ENCODE peak calls at places on chromosomes 3 and 15, in seven cellular contexts. N is Panc1, B is neural progenitor cell, R is heart left ventricle, I is mammary epithelial cell, A is astrocyte, Z is tibial artery. J is an unnamed sample. For H3K27me3, the result is how much of the 10 kb centered on the place peaks cover.

GRCh38 chr3:13352621-13353131 is 67.4 kb downstream of the NUP210 start:
- DNase-seq in N (no peak), B (no peak), R (no peak), I (peak), A (peak), Z (no peak), J (no peak)

GRCh38 chr3:46613313-46614005 is 1.1 kb downstream of the FAM240A start:
- DNase-seq in N (no peak), B (no peak), R (no peak), I (no peak), A (no peak), Z (no peak), J (no peak)

GRCh38 chr3:71652786-71653419 is 69.4 kb upstream of the FOXP1 start:
- DNase-seq in N (no peak), B (peak), R (no peak), I (peak), A (peak), Z (peak), J (no peak)

GRCh38 chr3:190494907-190495306 is 19.0 kb upstream of the IL1RAP start:
- DNase-seq in N (no peak), B (no peak), R (no peak), I (no peak), A (no peak), Z (no peak), J (no peak)

GRCh38 chr3:108838411-108838810 is 15.8 kb downstream of the TRAT1 start:
- DNase-seq in N (no peak), B (no peak), R (no peak), I (no peak), A (no peak), Z (no peak), J (no peak)

GRCh38 chr15:31221936-31222515 is 104.6 kb upstream of the KLF13 start:
- DNase-seq in N (no peak), B (no peak), R (no peak), I (no peak), A (no peak), Z (no peak), J (no peak)

GRCh38 chr3:99929409-99930139 is 111.9 kb downstream of the CMSS1 start:
- DNase-seq in N (no peak), B (no peak), R (no peak), I (peak), A (peak), Z (peak), J (peak)

GRCh38 chr15:85496146-85496545 is 115.7 kb downstream of the AKAP13 start:
- DNase-seq in N (no peak), B (no peak), R (no peak), I (no peak), A (no peak), Z (no peak), J (no peak)

GRCh38 chr3:73933585-73933984 is 308.8 kb upstream of the PDZRN3 start:
- DNase-seq in N (no peak), B (no peak), R (no peak), I (no peak), A (no peak), Z (no peak), J (no peak)

GRCh38 chr15:74133071-74133702 is 2.8 kb downstream of the ISLR2 start:
- DNase-seq in N (no peak), B (peak), R (no peak), I (no peak), A (no peak), Z (no peak), J (no peak)

GRCh38 chr3:133426721-133427120 is 26.9 kb downstream of the BFSP2 start:
- DNase-seq in N (no peak), B (no peak), R (no peak), I (peak), A (peak), Z (no peak), J (no peak)

GRCh38 chr3:34131091-34131490 is 332.7 kb downstream of the PDCD6IP start:
- DNase-seq in N (no peak), B (no peak), R (no peak), I (no peak), A (no peak), Z (no peak), J (no peak)

GRCh38 chr3:134260984-134261383 is 10.3 kb upstream of the RYK start:
- DNase-seq in N (no peak), B (no peak), R (no peak), I (no peak), A (no peak), Z (no peak), J (no peak)

GRCh38 chr15:76973362-76973743 is 21.6 kb upstream of the PSTPIP1 start:
- DNase-seq in N (peak), B (peak), R (peak), I (no peak), A (no peak), Z (no peak), J (peak)

GRCh38 chr3:71702131-71703024 is 22.8 kb downstream of the EIF4E3 start:
- DNase-seq in N (no peak), B (no peak), R (no peak), I (no peak), A (no peak), Z (no peak), J (no peak)

GRCh38 chr3:184172681-184173373 is 1.8 kb upstream of the AP2M1 start:
- DNase-seq in N (no peak), B (no peak), R (no peak), I (no peak), A (peak), Z (no peak), J (no peak)

GRCh38 chr3:155158361-155159037 is 78.4 kb downstream of the MME start:
- DNase-seq in N (no peak), B (no peak), R (no peak), I (no peak), A (no peak), Z (no peak), J (no peak)

GRCh38 chr3:46729038-46729437 is 11.4 kb upstream of the PRSS50 start:
- DNase-seq in N (no peak), B (no peak), R (no peak), I (no peak), A (no peak), Z (no peak), J (no peak)

GRCh38 chr3:186825294-186825821 is 17.2 kb upstream of the ADIPOQ start:
- DNase-seq in N (no peak), B (peak), R (no peak), I (no peak), A (peak), Z (no peak), J (peak)

GRCh38 chr15:45253330-45253729 is 1.3 kb downstream of the SLC28A2 start:
- DNase-seq in N (no peak), B (peak), R (no peak), I (no peak), A (no peak), Z (no peak), J (no peak)

GRCh38 chr3:134611516-134611915 is 39.3 kb downstream of the KY start:
- DNase-seq in N (no peak), B (no peak), R (no peak), I (no peak), A (no peak), Z (no peak), J (no peak)

GRCh38 chr3:42070089-42070885 is 20.9 kb upstream of the TRAK1 start:
- DNase-seq in N (no peak), B (no peak), R (no peak), I (peak), A (no peak), Z (no peak), J (peak)

GRCh38 chr3:129345971-129346370 is 67.3 kb downstream of the HMCES start:
- DNase-seq in N (no peak), B (no peak), R (peak), I (no peak), A (no peak), Z (no peak), J (peak)

GRCh38 chr15:51371271-51371670 is 29.8 kb downstream of the GLDN start:
- DNase-seq in N (no peak), B (no peak), R (no peak), I (no peak), A (no peak), Z (no peak), J (no peak)

GRCh38 chr15:25415707-25416106 is 23.1 kb downstream of the UBE3A start:
- DNase-seq in N (no peak), B (no peak), R (no peak), I (no peak), A (no peak), Z (no peak), J (no peak)

GRCh38 chr15:72339777-72340177 is 19.8 kb upstream of the CELF6 start:
- DNase-seq in N (no peak), B (no peak), R (no peak), I (peak), A (peak), Z (peak), J (no peak)

GRCh38 chr15:89761009-89761831 is 10.2 kb upstream of the MESP1 start:
- DNase-seq in N (no peak), B (no peak), R (no peak), I (peak), A (no peak), Z (no peak), J (peak)

GRCh38 chr3:100796556-100796955 is 87.3 kb downstream of the TFG start:
- DNase-seq in N (no peak), B (peak), R (no peak), I (peak), A (peak), Z (no peak), J (no peak)

GRCh38 chr3:122235147-122235546 is 51.7 kb downstream of the CASR start:
- DNase-seq in N (no peak), B (no peak), R (no peak), I (no peak), A (no peak), Z (no peak), J (no peak)

GRCh38 chr3:99119312-99119810 is 217.9 kb upstream of the DCBLD2 start:
- DNase-seq in N (no peak), B (no peak), R (no peak), I (peak), A (peak), Z (no peak), J (no peak)

GRCh38 chr3:156530969-156531368 is 23.9 kb downstream of the SSR3 start:
- DNase-seq in N (no peak), B (peak), R (no peak), I (no peak), A (no peak), Z (no peak), J (no peak)

GRCh38 chr3:156522673-156523072 is 32.2 kb downstream of the SSR3 start:
- DNase-seq in N (no peak), B (no peak), R (no peak), I (no peak), A (peak), Z (no peak), J (no peak)

GRCh38 chr3:156527060-156527459 is 27.9 kb downstream of the SSR3 start:
- DNase-seq in N (no peak), B (no peak), R (no peak), I (no peak), A (no peak), Z (no peak), J (no peak)

DNA sequence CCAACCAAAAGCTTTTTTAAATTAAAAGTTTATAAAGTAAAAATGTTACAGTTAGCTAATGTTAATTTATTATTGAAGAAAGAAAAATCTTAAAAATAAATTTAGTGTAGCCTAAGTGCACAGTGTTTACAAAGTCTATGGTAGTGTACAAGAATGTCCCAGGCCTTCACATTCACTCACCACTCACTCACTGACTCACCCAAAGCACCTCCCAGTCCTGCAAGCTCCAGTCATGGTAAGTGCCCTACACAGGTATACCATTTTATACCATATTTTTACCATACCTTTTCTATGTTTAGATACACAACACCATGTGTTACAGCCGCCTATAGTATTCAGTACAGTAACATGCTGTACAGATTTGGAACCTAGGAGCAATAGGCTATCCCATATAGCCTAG is 29.1 kb downstream of the SSR3 start:
- DNase-seq in N (no peak), B (no peak), R (no peak), I (peak), A (no peak), Z (no peak), J (no peak)
- H3K27me3 ChIP-seq in N (under half), B (under half), R (under half), I (under half), A (under half), Z (under half), J (under half)

GRCh38 chr3:65548848-65549625 is 489.7 kb downstream of the MAGI1 start:
- DNase-seq in N (no peak), B (peak), R (peak), I (no peak), A (no peak), Z (no peak), J (peak)
- H3K27ac ChIP-seq in N (no peak), B (no peak), R (peak), I (no peak), A (no peak), Z (peak), J (no peak)

DNA sequence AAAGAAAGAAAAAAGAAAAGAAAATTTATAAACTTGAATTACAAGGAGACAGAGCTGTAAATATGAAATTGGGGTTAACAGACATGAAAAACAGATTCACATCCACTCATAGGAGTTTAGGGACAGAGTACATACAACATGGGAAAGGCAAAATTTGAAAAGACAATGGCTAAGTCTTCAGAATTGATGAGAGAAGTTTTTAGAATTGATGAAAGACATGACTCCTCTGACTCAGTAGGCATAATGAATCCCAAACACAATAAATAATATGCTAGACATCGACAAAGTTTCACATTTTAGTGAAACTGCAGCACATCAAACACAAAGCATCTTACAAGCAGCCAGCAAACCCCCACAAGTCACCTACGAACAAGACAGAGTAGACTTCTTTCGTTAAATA is 84.4 kb upstream of the MELTF start:
- DNase-seq in N (no peak), B (no peak), R (no peak), I (no peak), A (no peak), Z (no peak), J (no peak)
- H3K27me3 ChIP-seq in N (under half), B (under half), R (under half), I (under half), A (under half), Z (under half), J (under half)

DNA sequence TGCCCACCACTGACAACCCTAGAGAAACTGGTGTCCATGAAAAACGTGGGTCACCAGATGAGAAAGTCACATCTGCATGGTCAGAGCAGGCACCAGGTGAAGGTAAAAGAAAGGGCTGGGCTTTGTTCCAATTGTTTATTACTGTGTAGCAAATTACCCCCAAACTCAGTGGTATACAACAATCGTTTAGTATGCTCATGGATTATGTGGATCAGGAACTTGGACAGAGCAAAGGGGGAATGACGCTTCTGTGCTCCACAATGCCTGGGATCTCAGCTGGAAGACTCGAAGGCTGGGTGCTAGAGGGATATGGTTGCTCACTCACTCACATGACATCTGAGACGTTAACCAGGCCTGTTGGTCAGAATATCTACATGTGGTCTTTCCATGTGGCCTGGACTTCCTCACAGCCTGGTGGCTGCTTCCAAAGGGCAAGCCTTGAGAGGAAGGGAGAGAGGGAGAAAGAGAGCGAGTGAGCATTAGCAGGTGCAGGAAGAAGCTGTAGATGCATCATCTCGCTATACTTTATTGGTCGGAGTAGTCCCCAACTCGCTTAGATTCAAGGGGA is 44.9 kb downstream of the LPP start:
- DNase-seq in N (no peak), B (no peak), R (no peak), I (no peak), A (no peak), Z (no peak), J (no peak)
- H3K27ac ChIP-seq in N (no peak), B (no peak), R (peak), I (no peak), A (no peak), Z (peak), J (peak)

GRCh38 chr3:30084971-30085403 is 521.4 kb upstream of the TGFBR2 start:
- DNase-seq in N (no peak), B (peak), R (no peak), I (no peak), A (peak), Z (no peak), J (no peak)

GRCh38 chr3:30083315-30083714 is 523.1 kb upstream of the TGFBR2 start:
- DNase-seq in N (no peak), B (no peak), R (no peak), I (no peak), A (no peak), Z (no peak), J (no peak)

GRCh38 chr3:30085486-30085885 is 520.9 kb upstream of the TGFBR2 start:
- DNase-seq in N (no peak), B (peak), R (no peak), I (no peak), A (no peak), Z (no peak), J (no peak)

GRCh38 chr3:30082652-30083051 is 523.7 kb upstream of the TGFBR2 start:
- DNase-seq in N (no peak), B (peak), R (no peak), I (no peak), A (no peak), Z (no peak), J (no peak)

DNA sequence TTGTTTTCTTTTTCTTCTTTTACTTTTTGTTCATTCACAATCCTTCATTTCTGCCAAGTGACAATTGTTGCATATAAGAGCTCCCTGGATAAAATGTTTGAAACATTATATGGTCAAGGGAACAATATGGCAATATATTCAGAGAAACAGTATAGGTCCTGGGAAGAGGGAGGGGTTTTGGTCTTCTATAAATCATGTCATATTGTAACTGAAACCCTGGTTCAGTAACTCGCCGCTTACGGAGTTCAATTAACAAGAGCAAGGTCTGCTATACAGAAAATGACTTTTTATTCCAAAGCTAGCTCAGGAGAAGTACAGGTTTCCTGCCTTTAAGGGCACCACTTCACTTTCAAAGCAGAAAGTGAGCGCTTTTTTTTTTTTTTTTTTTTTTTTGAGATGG is 522.1 kb upstream of the TGFBR2 start:
- DNase-seq in N (no peak), B (no peak), R (no peak), I (no peak), A (no peak), Z (no peak), J (no peak)
- H3K27me3 ChIP-seq in N (under half), B (half or more), R (under half), I (under half), A (under half), Z (under half), J (under half)

GRCh38 chr15:91950054-91950453 is 96.5 kb downstream of the SLCO3A1 start:
- DNase-seq in N (no peak), B (no peak), R (no peak), I (no peak), A (no peak), Z (no peak), J (no peak)
- H3K27ac ChIP-seq in N (no peak), B (no peak), R (no peak), I (peak), A (no peak), Z (no peak), J (no peak)